ENCODE peak calls at places on chromosomes 4 and X, in ten cellular contexts. One of them, this sample, is unnamed.

GRCh38 chr4:153223935-153224334 is 19.7 kb downstream of the TRIM2 start:
- DNase-seq in pancreas: no peak
- DNase-seq in iPS DF 6.9: no peak
- DNase-seq in adrenal gland: no peak
- DNase-seq in IMR-90: peak
- DNase-seq in cardiac muscle cell: no peak
- DNase-seq in WERI-Rb-1: no peak
- DNase-seq in A549: no peak
- DNase-seq in substantia nigra: no peak
- DNase-seq in naive thymus-derived CD4-positive, alpha-beta T cell: no peak
- DNase-seq in this sample: no peak

GRCh38 chrX:14702145-14702544 is 170.7 kb downstream of the FANCB start:
- DNase-seq in naive thymus-derived CD4-positive, alpha-beta T cell: no peak
- DNase-seq in WERI-Rb-1: no peak
- DNase-seq in iPS DF 6.9: no peak
- DNase-seq in pancreas: no peak
- DNase-seq in IMR-90: no peak
- DNase-seq in A549: no peak
- DNase-seq in adrenal gland: no peak
- DNase-seq in substantia nigra: no peak
- DNase-seq in cardiac muscle cell: no peak
- DNase-seq in this sample: no peak

GRCh38 chr4:168274871-168275270 is 43.7 kb downstream of the DDX60 start:
- DNase-seq in naive thymus-derived CD4-positive, alpha-beta T cell: no peak
- DNase-seq in cardiac muscle cell: no peak
- DNase-seq in A549: no peak
- DNase-seq in pancreas: no peak
- DNase-seq in WERI-Rb-1: no peak
- DNase-seq in substantia nigra: no peak
- DNase-seq in adrenal gland: no peak
- DNase-seq in IMR-90: no peak
- DNase-seq in iPS DF 6.9: no peak
- DNase-seq in this sample: no peak

GRCh38 chrX:41336447-41336846 is 2.5 kb downstream of the DDX3X start:
- DNase-seq in iPS DF 6.9: no peak
- DNase-seq in naive thymus-derived CD4-positive, alpha-beta T cell: no peak
- DNase-seq in pancreas: no peak
- DNase-seq in IMR-90: no peak
- DNase-seq in cardiac muscle cell: no peak
- DNase-seq in WERI-Rb-1: no peak
- DNase-seq in A549: no peak
- DNase-seq in substantia nigra: no peak
- DNase-seq in adrenal gland: no peak
- DNase-seq in this sample: no peak

GRCh38 chrX:55342533-55343501 is 78.1 kb upstream of the PAGE3 start:
- DNase-seq in cardiac muscle cell: peak
- DNase-seq in IMR-90: no peak
- DNase-seq in A549: peak
- DNase-seq in iPS DF 6.9: no peak
- DNase-seq in adrenal gland: peak
- DNase-seq in WERI-Rb-1: peak
- DNase-seq in naive thymus-derived CD4-positive, alpha-beta T cell: peak
- DNase-seq in substantia nigra: no peak
- DNase-seq in pancreas: no peak
- DNase-seq in this sample: no peak

GRCh38 chr4:55117511-55117910 is 7.9 kb downstream of the KDR start:
- DNase-seq in pancreas: no peak
- DNase-seq in naive thymus-derived CD4-positive, alpha-beta T cell: no peak
- DNase-seq in A549: no peak
- DNase-seq in adrenal gland: no peak
- DNase-seq in IMR-90: no peak
- DNase-seq in WERI-Rb-1: no peak
- DNase-seq in substantia nigra: no peak
- DNase-seq in iPS DF 6.9: no peak
- DNase-seq in cardiac muscle cell: peak
- DNase-seq in this sample: no peak

GRCh38 chr4:184534511-184535391 is 60.4 kb upstream of the IRF2 start:
- DNase-seq in naive thymus-derived CD4-positive, alpha-beta T cell: peak
- DNase-seq in iPS DF 6.9: no peak
- DNase-seq in adrenal gland: no peak
- DNase-seq in A549: no peak
- DNase-seq in WERI-Rb-1: no peak
- DNase-seq in IMR-90: peak
- DNase-seq in substantia nigra: no peak
- DNase-seq in pancreas: no peak
- DNase-seq in cardiac muscle cell: peak
- DNase-seq in this sample: no peak

GRCh38 chrX:69312141-69312670 is 147.0 kb upstream of the PJA1 start:
- DNase-seq in substantia nigra: no peak
- DNase-seq in WERI-Rb-1: no peak
- DNase-seq in IMR-90: no peak
- DNase-seq in A549: no peak
- DNase-seq in cardiac muscle cell: no peak
- DNase-seq in iPS DF 6.9: no peak
- DNase-seq in pancreas: no peak
- DNase-seq in naive thymus-derived CD4-positive, alpha-beta T cell: no peak
- DNase-seq in adrenal gland: no peak
- DNase-seq in this sample: no peak

GRCh38 chr4:477686-478085 is 21.3 kb downstream of the ZNF721 start:
- DNase-seq in adrenal gland: no peak
- DNase-seq in iPS DF 6.9: no peak
- DNase-seq in cardiac muscle cell: no peak
- DNase-seq in substantia nigra: no peak
- DNase-seq in naive thymus-derived CD4-positive, alpha-beta T cell: no peak
- DNase-seq in WERI-Rb-1: no peak
- DNase-seq in pancreas: no peak
- DNase-seq in IMR-90: no peak
- DNase-seq in A549: no peak
- DNase-seq in this sample: no peak

GRCh38 chr4:10045481-10045880 is 24.2 kb upstream of the SLC2A9 start:
- DNase-seq in iPS DF 6.9: no peak
- DNase-seq in WERI-Rb-1: no peak
- DNase-seq in naive thymus-derived CD4-positive, alpha-beta T cell: no peak
- DNase-seq in IMR-90: peak
- DNase-seq in cardiac muscle cell: peak
- DNase-seq in pancreas: no peak
- DNase-seq in substantia nigra: no peak
- DNase-seq in A549: peak
- DNase-seq in adrenal gland: no peak
- DNase-seq in this sample: no peak
- H3K27ac ChIP-seq in iPS DF 6.9: no peak
- H3K27ac ChIP-seq in WERI-Rb-1: no peak
- H3K27ac ChIP-seq in naive thymus-derived CD4-positive, alpha-beta T cell: no peak
- H3K27ac ChIP-seq in IMR-90: no peak
- H3K27ac ChIP-seq in cardiac muscle cell: no peak
- H3K27ac ChIP-seq in pancreas: peak
- H3K27ac ChIP-seq in substantia nigra: no peak
- H3K27ac ChIP-seq in A549: no peak
- H3K27ac ChIP-seq in adrenal gland: no peak
- H3K27ac ChIP-seq in this sample: no peak

DNA sequence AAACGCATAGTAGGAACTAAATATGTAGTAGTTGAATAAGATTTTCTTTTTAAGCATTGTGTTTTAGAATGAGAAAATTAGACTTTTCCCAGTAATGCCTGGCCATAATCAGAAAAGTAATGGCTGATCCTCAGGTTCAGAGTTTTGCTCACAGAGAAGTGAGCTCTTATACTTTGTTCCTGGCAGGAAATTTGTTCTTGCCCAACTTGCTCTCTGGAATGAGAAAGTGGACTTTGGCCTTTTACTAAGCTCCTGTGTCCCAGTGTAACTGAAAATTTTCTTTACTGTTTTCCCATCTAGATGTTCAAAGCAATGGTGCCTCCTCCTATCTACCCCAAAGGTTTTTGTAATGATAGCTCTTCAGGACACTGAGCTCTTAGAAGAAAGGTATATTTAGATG is 136.6 kb upstream of the AFF2 start:
- DNase-seq in pancreas: no peak
- DNase-seq in WERI-Rb-1: no peak
- DNase-seq in A549: no peak
- DNase-seq in cardiac muscle cell: no peak
- DNase-seq in iPS DF 6.9: no peak
- DNase-seq in naive thymus-derived CD4-positive, alpha-beta T cell: no peak
- DNase-seq in substantia nigra: no peak
- DNase-seq in adrenal gland: no peak
- DNase-seq in IMR-90: no peak
- DNase-seq in this sample: no peak
- H3K27ac ChIP-seq in pancreas: no peak
- H3K27ac ChIP-seq in WERI-Rb-1: no peak
- H3K27ac ChIP-seq in A549: no peak
- H3K27ac ChIP-seq in cardiac muscle cell: peak
- H3K27ac ChIP-seq in iPS DF 6.9: no peak
- H3K27ac ChIP-seq in naive thymus-derived CD4-positive, alpha-beta T cell: no peak
- H3K27ac ChIP-seq in substantia nigra: no peak
- H3K27ac ChIP-seq in adrenal gland: no peak
- H3K27ac ChIP-seq in IMR-90: no peak
- H3K27ac ChIP-seq in this sample: no peak

GRCh38 chr4:180057198-180057821 is 2185.9 kb upstream of the TENM3 start:
- DNase-seq in adrenal gland: no peak
- DNase-seq in A549: peak
- DNase-seq in WERI-Rb-1: peak
- DNase-seq in iPS DF 6.9: no peak
- DNase-seq in IMR-90: no peak
- DNase-seq in pancreas: no peak
- DNase-seq in substantia nigra: no peak
- DNase-seq in cardiac muscle cell: no peak
- DNase-seq in naive thymus-derived CD4-positive, alpha-beta T cell: no peak
- DNase-seq in this sample: no peak

GRCh38 chr4:180060159-180060889 is 2182.9 kb upstream of the TENM3 start:
- DNase-seq in pancreas: no peak
- DNase-seq in adrenal gland: no peak
- DNase-seq in A549: peak
- DNase-seq in iPS DF 6.9: no peak
- DNase-seq in cardiac muscle cell: peak
- DNase-seq in WERI-Rb-1: no peak
- DNase-seq in IMR-90: peak
- DNase-seq in substantia nigra: no peak
- DNase-seq in naive thymus-derived CD4-positive, alpha-beta T cell: no peak
- DNase-seq in this sample: no peak

GRCh38 chr4:180058731-180059215 is 2184.4 kb upstream of the TENM3 start:
- DNase-seq in iPS DF 6.9: no peak
- DNase-seq in adrenal gland: peak
- DNase-seq in IMR-90: peak
- DNase-seq in pancreas: peak
- DNase-seq in A549: peak
- DNase-seq in WERI-Rb-1: peak
- DNase-seq in cardiac muscle cell: peak
- DNase-seq in naive thymus-derived CD4-positive, alpha-beta T cell: no peak
- DNase-seq in substantia nigra: peak
- DNase-seq in this sample: no peak

GRCh38 chr4:180059216-180059881 is 2183.9 kb upstream of the TENM3 start:
- DNase-seq in adrenal gland: peak
- DNase-seq in naive thymus-derived CD4-positive, alpha-beta T cell: no peak
- DNase-seq in iPS DF 6.9: no peak
- DNase-seq in pancreas: no peak
- DNase-seq in A549: peak
- DNase-seq in cardiac muscle cell: peak
- DNase-seq in IMR-90: no peak
- DNase-seq in WERI-Rb-1: peak
- DNase-seq in substantia nigra: no peak
- DNase-seq in this sample: no peak

DNA sequence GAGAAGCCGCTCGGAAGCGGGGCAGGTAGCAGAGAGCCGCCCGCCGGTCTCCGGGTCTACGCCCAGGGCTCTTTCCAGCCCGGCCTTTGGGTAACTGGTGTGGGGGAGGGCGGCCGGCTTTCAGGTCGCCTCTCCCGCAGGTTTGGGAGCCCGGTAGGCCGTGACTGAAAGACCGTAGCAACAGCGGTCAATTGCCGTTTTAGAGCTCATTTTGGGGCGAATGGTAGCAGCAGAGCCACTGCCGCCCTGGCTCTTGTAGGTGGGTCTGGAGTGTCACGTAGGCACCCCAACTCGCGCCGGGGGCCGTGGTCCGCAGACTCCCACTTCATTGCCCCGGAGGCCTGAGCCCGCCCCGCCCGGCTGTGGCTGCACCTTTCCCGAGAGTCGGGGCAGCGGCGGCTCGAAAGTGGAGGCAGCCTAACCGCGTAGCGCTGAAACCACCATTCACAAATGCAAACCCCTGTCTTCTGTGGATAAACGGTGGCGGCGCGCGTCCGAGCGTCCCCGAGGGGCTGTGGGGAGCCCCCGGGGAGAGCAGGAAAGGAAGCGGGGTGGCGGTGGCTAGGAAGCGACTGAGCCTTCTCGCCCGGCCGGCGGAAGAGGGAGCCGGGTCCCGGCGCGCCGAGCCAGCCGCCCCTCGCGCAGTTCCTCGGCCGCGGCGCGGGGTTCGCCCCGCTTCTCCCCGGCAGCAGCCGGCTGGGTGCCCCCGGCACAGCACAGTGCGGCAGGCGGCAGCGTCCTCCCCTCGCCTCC is 2185.1 kb upstream of the TENM3 start:
- DNase-seq in WERI-Rb-1: peak
- DNase-seq in adrenal gland: peak
- DNase-seq in pancreas: peak
- DNase-seq in A549: peak
- DNase-seq in iPS DF 6.9: no peak
- DNase-seq in IMR-90: no peak
- DNase-seq in naive thymus-derived CD4-positive, alpha-beta T cell: no peak
- DNase-seq in cardiac muscle cell: peak
- DNase-seq in substantia nigra: no peak
- DNase-seq in this sample: no peak
- H3K27ac ChIP-seq in WERI-Rb-1: no peak
- H3K27ac ChIP-seq in adrenal gland: peak
- H3K27ac ChIP-seq in pancreas: no peak
- H3K27ac ChIP-seq in A549: peak
- H3K27ac ChIP-seq in iPS DF 6.9: no peak
- H3K27ac ChIP-seq in IMR-90: no peak
- H3K27ac ChIP-seq in naive thymus-derived CD4-positive, alpha-beta T cell: no peak
- H3K27ac ChIP-seq in cardiac muscle cell: no peak
- H3K27ac ChIP-seq in substantia nigra: peak
- H3K27ac ChIP-seq in this sample: no peak

GRCh38 chr4:37685211-37685725 is 908 bp downstream of the RELL1 start:
- DNase-seq in iPS DF 6.9: no peak
- DNase-seq in IMR-90: peak
- DNase-seq in pancreas: no peak
- DNase-seq in cardiac muscle cell: peak
- DNase-seq in substantia nigra: no peak
- DNase-seq in A549: peak
- DNase-seq in adrenal gland: no peak
- DNase-seq in WERI-Rb-1: no peak
- DNase-seq in naive thymus-derived CD4-positive, alpha-beta T cell: peak
- DNase-seq in this sample: no peak
- H3K27ac ChIP-seq in iPS DF 6.9: no peak
- H3K27ac ChIP-seq in IMR-90: peak
- H3K27ac ChIP-seq in pancreas: peak
- H3K27ac ChIP-seq in cardiac muscle cell: no peak
- H3K27ac ChIP-seq in substantia nigra: peak
- H3K27ac ChIP-seq in A549: peak
- H3K27ac ChIP-seq in adrenal gland: peak
- H3K27ac ChIP-seq in WERI-Rb-1: no peak
- H3K27ac ChIP-seq in naive thymus-derived CD4-positive, alpha-beta T cell: peak
- H3K27ac ChIP-seq in this sample: peak

This sample was measured in gastrocnemius medialis.